ENCODE peak calls at places on chromosome 12, in eight cellular contexts. C is spleen, N is tibial nerve, B is sigmoid colon, T is A549, G is gastrocnemius medialis, O is esophagus squamous epithelium, Q is uterus. M is an unnamed sample.

GRCh38 chr12:130337476-130338303 is at the start of gene PIWIL1:
- DNase-seq in O (no peak), B (no peak), N (no peak), G (no peak), Q (no peak), C (no peak), T (no peak), M (no peak)

GRCh38 chr12:23006413-23006812 is 381.4 kb downstream of the ETNK1 start:
- DNase-seq in O (no peak), C (no peak), G (no peak), Q (no peak), B (no peak), T (no peak), N (no peak), M (no peak)

GRCh38 chr12:45509187-45509586 is 220.3 kb upstream of the ARID2 start:
- DNase-seq in O (no peak), Q (no peak), C (no peak), G (no peak), B (no peak), T (no peak), N (no peak), M (no peak)

GRCh38 chr12:81859521-81859920 is 100.4 kb upstream of the PPFIA2 start:
- DNase-seq in T (no peak), G (no peak), N (no peak), C (no peak), B (no peak), O (no peak), Q (no peak), M (no peak)

GRCh38 chr12:50402270-50403000 is 1.8 kb downstream of the LARP4 start:
- DNase-seq in T (no peak), C (no peak), G (no peak), O (no peak), Q (no peak), B (no peak), N (no peak), M (no peak)

GRCh38 chr12:55637467-55637866 is 775 bp downstream of the OR10P1 start:
- DNase-seq in C (no peak), T (no peak), B (no peak), Q (no peak), N (no peak), G (no peak), O (no peak), M (no peak)

GRCh38 chr12:120406553-120406952 is 31.4 kb upstream of the COX6A1 start:
- DNase-seq in B (no peak), C (no peak), T (no peak), O (no peak), Q (no peak), G (no peak), N (no peak), M (no peak)

GRCh38 chr12:80834724-80835123 is 103.0 kb downstream of the LIN7A start:
- DNase-seq in Q (no peak), N (no peak), B (no peak), C (no peak), G (no peak), O (no peak), T (no peak), M (no peak)

GRCh38 chr12:126936181-126936851 is 1330.7 kb upstream of the TMEM132C start:
- DNase-seq in O (no peak), N (no peak), T (no peak), B (peak; percentile 87), Q (no peak), G (peak; percentile 1), C (no peak), M (no peak)

GRCh38 chr12:22860926-22861325 is 236.0 kb downstream of the ETNK1 start:
- DNase-seq in Q (no peak), G (no peak), C (no peak), B (no peak), N (no peak), O (no peak), T (no peak), M (no peak)

GRCh38 chr12:82942963-82943362 is 256.3 kb downstream of the TMTC2 start:
- DNase-seq in T (no peak), C (no peak), O (no peak), G (no peak), B (no peak), Q (no peak), N (no peak), M (no peak)

GRCh38 chr12:113561381-113561780 is 89.7 kb upstream of the LHX5 start:
- DNase-seq in N (no peak), B (no peak), Q (no peak), C (no peak), O (no peak), G (no peak), T (no peak), M (no peak)

GRCh38 chr12:121145221-121145620 is 12.5 kb downstream of the P2RX7 start:
- DNase-seq in Q (no peak), G (no peak), T (no peak), B (no peak), C (no peak), O (no peak), N (no peak), M (no peak)

GRCh38 chr12:29742646-29743045 is 41.1 kb downstream of the TMTC1 start:
- DNase-seq in Q (no peak), N (no peak), G (no peak), O (no peak), T (no peak), C (no peak), B (no peak), M (no peak)

GRCh38 chr12:122355702-122356101 is 66.8 kb downstream of the CLIP1 start:
- DNase-seq in N (no peak), B (no peak), C (no peak), Q (no peak), T (no peak), G (peak; percentile 47), O (no peak), M (no peak)

GRCh38 chr12:66092559-66093269 is 37.8 kb downstream of the LLPH start:
- DNase-seq in Q (no peak), T (no peak), C (no peak), B (no peak), G (no peak), N (no peak), O (no peak), M (no peak)

GRCh38 chr12:117298191-117298590 is 63.2 kb downstream of the NOS1 start:
- DNase-seq in N (no peak), Q (no peak), G (no peak), T (no peak), B (no peak), O (no peak), C (no peak), M (no peak)

GRCh38 chr12:116236148-116236731 is 41.3 kb downstream of the MED13L start:
- DNase-seq in Q (no peak), B (no peak), T (peak; percentile 33), O (no peak), G (peak; percentile 43), C (no peak), N (peak; percentile 32), M (no peak)

GRCh38 chr12:93502802-93503623 is 35.7 kb downstream of the MRPL42 start:
- DNase-seq in T (no peak), O (no peak), B (no peak), C (no peak), N (no peak), Q (peak; percentile 36), G (no peak), M (no peak)

GRCh38 chr12:104360157-104360556 is 56.6 kb downstream of the EID3 start:
- DNase-seq in C (no peak), T (no peak), O (no peak), G (no peak), B (peak; percentile 48), Q (no peak), N (no peak), M (no peak)

GRCh38 chr12:3417937-3418336 is 73.1 kb upstream of the PRMT8 start:
- DNase-seq in Q (no peak), C (no peak), N (no peak), T (no peak), O (no peak), G (no peak), B (no peak), M (no peak)

GRCh38 chr12:122412851-122413433 is 9.5 kb downstream of the CLIP1 start:
- DNase-seq in C (no peak), O (no peak), Q (no peak), B (no peak), G (no peak), T (no peak), N (no peak), M (no peak)

DNA sequence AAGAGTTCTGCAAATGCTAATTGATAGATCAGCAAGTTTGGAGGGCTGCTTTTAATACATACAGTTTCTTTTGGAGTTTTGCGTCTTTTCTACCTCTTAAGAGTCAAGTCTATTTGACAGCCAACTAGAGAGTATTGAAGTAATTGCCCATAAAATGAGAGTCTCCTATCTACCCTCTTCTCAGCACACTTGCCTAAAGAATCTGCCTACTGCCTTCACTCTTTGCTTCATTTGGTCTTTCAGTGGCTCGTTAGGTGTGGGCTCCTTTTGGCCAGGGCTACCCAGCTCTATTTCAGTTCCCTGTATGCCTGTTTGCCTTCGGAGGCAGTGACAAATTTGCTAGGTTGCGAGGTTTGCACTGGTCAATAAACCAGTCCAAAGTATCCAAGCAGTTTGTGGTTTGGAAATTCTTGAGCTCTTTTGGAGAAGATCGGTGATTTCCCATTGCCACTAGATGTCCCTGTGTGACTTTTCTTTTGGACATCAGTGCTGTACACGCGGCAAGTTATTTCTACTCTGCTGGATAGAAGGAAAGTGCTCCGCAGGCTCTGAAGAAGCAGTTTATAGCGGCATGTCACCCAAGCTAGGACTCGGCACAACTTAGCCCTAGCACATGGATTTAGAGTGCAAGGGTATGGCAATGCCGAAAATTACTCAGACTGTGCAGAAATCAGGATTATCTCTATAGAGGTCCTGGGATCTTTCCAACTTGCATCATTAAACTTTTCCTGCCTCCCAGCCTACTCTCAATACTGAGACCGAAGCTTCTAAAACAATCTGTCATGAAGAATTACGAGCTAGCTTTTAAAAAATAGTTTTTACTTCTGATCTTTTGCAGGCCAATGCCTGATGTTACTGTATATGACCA is 38.6 kb downstream of the MGST1 start:
- DNase-seq in B (peak; percentile 68), G (no peak), O (no peak), C (no peak), N (no peak), T (peak; percentile 21), Q (peak; percentile 22), M (no peak)
- TF ChIP-seq CTCF in B (peak; percentile 49), G (no peak), O (no peak), C (no peak), N (peak; percentile 26), T (peak; percentile 54), Q (peak; percentile 53), M (no peak)

GRCh38 chr12:57552306-57552651 is 2.4 kb downstream of the KIF5A start:
- DNase-seq in Q (no peak), C (no peak), N (no peak), G (no peak), O (no peak), T (no peak), B (no peak), M (no peak)
- TF ChIP-seq POLR2A in Q (no peak), C (no peak), N (no peak), G (no peak), O (no peak), T (no peak), B (no peak), M (no peak)

GRCh38 chr12:16492240-16492639 is 113.7 kb downstream of the LMO3 start:
- DNase-seq in B (no peak), N (no peak), Q (no peak), T (no peak), C (no peak), G (no peak), O (no peak), M (no peak)
- H3K4me3 ChIP-seq in B (no peak overlapping the region), N (no peak overlapping the region), Q (no peak overlapping the region), T (no peak overlapping the region), C (no peak overlapping the region), G (no peak overlapping the region), O (no peak overlapping the region), M (no peak overlapping the region)

GRCh38 chr12:14729586-14729985 is 33.2 kb upstream of the GUCY2C start:
- DNase-seq in T (no peak), C (no peak), G (no peak), O (no peak), Q (no peak), N (no peak), B (no peak), M (no peak)

GRCh38 chr12:14723763-14724162 is 27.4 kb upstream of the GUCY2C start:
- DNase-seq in B (peak; percentile 63), O (no peak), C (no peak), T (peak; percentile 12), N (no peak), Q (peak; percentile 17), G (no peak), M (no peak)
- TF ChIP-seq CTCF in B (peak; percentile 67), O (no peak), C (peak; percentile 70), T (peak; percentile 49), N (no peak), Q (peak; percentile 21), G (peak; percentile 33), M (no peak)